ENCODE peak calls at places on chromosome 5, in seven cellular contexts. C, U, F, H, K, Q and V are unnamed samples.

GRCh38 chr5:170080786-170081445 is 24.8 kb upstream of the FOXI1 start:
- DNase-seq in Q (no peak), F (no peak), C (no peak), H (no peak), K (no peak), U (no peak), V (no peak)

GRCh38 chr5:139038618-139039305 is 159.4 kb downstream of the SIL1 start:
- DNase-seq in H (no peak), K (no peak), U (no peak), F (no peak), C (peak), Q (no peak), V (no peak)

GRCh38 chr5:158910782-158911692 is 188.7 kb downstream of the EBF1 start:
- DNase-seq in C (no peak), H (no peak), U (no peak), K (no peak), Q (no peak), F (no peak), V (no peak)

GRCh38 chr5:159184858-159185381 is 24.4 kb downstream of the RNF145 start:
- DNase-seq in K (peak), H (no peak), C (no peak), U (no peak), Q (no peak), F (no peak), V (no peak)

GRCh38 chr5:24591426-24591825 is 53.4 kb downstream of the CDH10 start:
- DNase-seq in Q (no peak), C (no peak), K (no peak), H (no peak), U (no peak), F (peak), V (no peak)

GRCh38 chr5:127995556-127995955 is 88.0 kb upstream of the SLC12A2 start:
- DNase-seq in H (no peak), Q (no peak), C (no peak), U (peak), F (no peak), K (no peak), V (no peak)

GRCh38 chr5:34929720-34930526 is 564 bp downstream of the DNAJC21 start:
- DNase-seq in C (peak), F (peak), U (no peak), H (peak), Q (peak), K (peak), V (peak)

GRCh38 chr5:177098103-177098771 is 11.5 kb downstream of the FGFR4 start:
- DNase-seq in C (no peak), F (no peak), K (no peak), Q (peak), H (peak), U (no peak), V (no peak)

GRCh38 chr5:74953961-74954720 is 88.0 kb upstream of the FAM169A start:
- DNase-seq in U (no peak), C (no peak), Q (no peak), H (no peak), F (no peak), K (no peak), V (no peak)

GRCh38 chr5:37777472-37778135 is 62.2 kb downstream of the GDNF start:
- DNase-seq in F (peak), K (no peak), Q (no peak), U (no peak), C (peak), H (no peak), V (no peak)

GRCh38 chr5:178434851-178435250 is 155.3 kb downstream of the COL23A1 start:
- DNase-seq in C (no peak), Q (peak), U (no peak), K (no peak), F (peak), H (peak), V (no peak)

GRCh38 chr5:142316051-142316450 is 8.8 kb downstream of the SPRY4 start:
- DNase-seq in K (no peak), H (no peak), C (no peak), F (peak), U (no peak), Q (no peak), V (no peak)

GRCh38 chr5:150625164-150625535 is 15.3 kb upstream of the SYNPO start:
- DNase-seq in K (no peak), C (no peak), H (no peak), Q (peak), F (no peak), U (no peak), V (no peak)

GRCh38 chr5:156272139-156272538 is 54.8 kb upstream of the SGCD start:
- DNase-seq in H (no peak), K (no peak), C (no peak), Q (no peak), F (no peak), U (no peak), V (no peak)

GRCh38 chr5:75438722-75439121 is 72.7 kb downstream of the CERT1 start:
- DNase-seq in K (no peak), H (no peak), C (no peak), Q (no peak), U (no peak), F (no peak), V (no peak)